ENCODE peak calls at places on chromosomes 11 and 22, in seven cellular contexts. W is WTC11, H is stomach, C is A549, J is suprapubic skin, S is endothelial cell, L is lower leg skin. Y is an unnamed sample.

GRCh38 chr22:29710922-29711593 is 8.7 kb upstream of the CABP7 start:
- DNase-seq in W (no peak), H (peak; percentile 33), C (no peak), J (no peak), S (no peak), L (no peak), Y (no peak)

GRCh38 chr22:40238425-40239344 is 61.0 kb downstream of the TNRC6B start:
- DNase-seq in W (no peak), H (peak; percentile 33), C (peak; percentile 49), J (no peak), S (no peak), L (no peak), Y (no peak)

GRCh38 chr22:24801906-24802504 is 4.0 kb upstream of the SGSM1 start:
- DNase-seq in W (no peak), H (no peak), C (no peak), J (no peak), S (no peak), L (no peak), Y (no peak)

GRCh38 chr11:34549271-34549670 is 35.7 kb upstream of the ELF5 start:
- DNase-seq in W (no peak), H (no peak), C (no peak), J (no peak), S (no peak), L (peak; percentile 69), Y (no peak)

GRCh38 chr11:67463186-67463585 is 5.9 kb downstream of the TMEM134 start:
- DNase-seq in W (no peak), H (no peak), C (no peak), J (no peak), S (no peak), L (no peak), Y (no peak)

GRCh38 chr11:3104961-3105790 is 48.0 kb upstream of the CARS1 start:
- DNase-seq in W (peak; percentile 5), H (peak; percentile 14), C (no peak), J (peak; percentile 72), S (no peak), L (peak; percentile 81), Y (peak; percentile 64)

GRCh38 chr22:28838971-28839370 is 38.6 kb upstream of the XBP1 start:
- DNase-seq in W (no peak), H (no peak), C (no peak), J (no peak), S (no peak), L (no peak), Y (no peak)

GRCh38 chr11:17013548-17014320 is 480 bp downstream of the PLEKHA7 start:
- DNase-seq in W (peak; percentile 59), H (peak; percentile 62), C (peak; percentile 47), J (peak; percentile 80), S (peak; percentile 33), L (peak; percentile 85), Y (peak; percentile 73)

GRCh38 chr11:13166036-13166435 is 111.6 kb upstream of the BMAL1 start:
- DNase-seq in W (no peak), H (no peak), C (no peak), J (no peak), S (no peak), L (no peak), Y (no peak)

GRCh38 chr22:37545703-37546435 is 14.4 kb upstream of the CDC42EP1 start:
- DNase-seq in W (peak; percentile 92), H (peak; percentile 95), C (peak; percentile 79), J (peak; percentile 95), S (peak; percentile 90), L (peak; percentile 98), Y (no peak)

GRCh38 chr11:119222308-119222707 is 16.2 kb downstream of the CBL start:
- DNase-seq in W (no peak), H (no peak), C (no peak), J (no peak), S (no peak), L (no peak), Y (no peak)

GRCh38 chr11:41222236-41222635 is 237.2 kb downstream of the LRRC4C start:
- DNase-seq in W (no peak), H (no peak), C (no peak), J (no peak), S (no peak), L (no peak), Y (no peak)

GRCh38 chr11:78023426-78023825 is 350 bp upstream of the KCTD14 start:
- DNase-seq in W (no peak), H (no peak), C (no peak), J (no peak), S (no peak), L (no peak), Y (no peak)

GRCh38 chr11:45339754-45340519 is 53.8 kb upstream of the SYT13 start:
- DNase-seq in W (peak; percentile 98), H (peak; percentile 95), C (peak; percentile 95), J (peak; percentile 96), S (peak; percentile 98), L (peak; percentile 98), Y (peak; percentile 96)

GRCh38 chr22:46812034-46812605 is 49.7 kb downstream of the TBC1D22A start:
- DNase-seq in W (no peak), H (peak; percentile 21), C (no peak), J (no peak), S (no peak), L (peak; percentile 49), Y (peak; percentile 43)

GRCh38 chr11:9123595-9124304 is 32.4 kb upstream of the SCUBE2 start:
- DNase-seq in W (no peak), H (no peak), C (no peak), J (no peak), S (no peak), L (no peak), Y (no peak)

GRCh38 chr11:98561877-98562395 is 458.8 kb upstream of the CNTN5 start:
- DNase-seq in W (no peak), H (no peak), C (no peak), J (no peak), S (no peak), L (no peak), Y (no peak)

GRCh38 chr11:112961751-112962747 is 829 bp downstream of the NCAM1 start:
- DNase-seq in W (peak; percentile 31), H (no peak), C (no peak), J (peak; percentile 77), S (peak; percentile 48), L (no peak), Y (peak; percentile 71)

GRCh38 chr11:71372693-71373657 is 75.2 kb downstream of the DHCR7 start:
- DNase-seq in W (no peak), H (no peak), C (peak; percentile 30), J (no peak), S (no peak), L (no peak), Y (no peak)

GRCh38 chr11:15901046-15901445 is 455.3 kb downstream of the SOX6 start:
- DNase-seq in W (no peak), H (no peak), C (no peak), J (no peak), S (no peak), L (no peak), Y (no peak)

GRCh38 chr22:38824587-38824986 is 19.2 kb downstream of the NPTXR start:
- DNase-seq in W (peak; percentile 89), H (peak; percentile 44), C (peak; percentile 31), J (no peak), S (peak; percentile 91), L (no peak), Y (no peak)
- TF ChIP-seq CTCF in W (no peak), H (no peak), C (no peak), J (peak; percentile 27), S (peak; percentile 23), L (no peak), Y (peak; percentile 73)

DNA sequence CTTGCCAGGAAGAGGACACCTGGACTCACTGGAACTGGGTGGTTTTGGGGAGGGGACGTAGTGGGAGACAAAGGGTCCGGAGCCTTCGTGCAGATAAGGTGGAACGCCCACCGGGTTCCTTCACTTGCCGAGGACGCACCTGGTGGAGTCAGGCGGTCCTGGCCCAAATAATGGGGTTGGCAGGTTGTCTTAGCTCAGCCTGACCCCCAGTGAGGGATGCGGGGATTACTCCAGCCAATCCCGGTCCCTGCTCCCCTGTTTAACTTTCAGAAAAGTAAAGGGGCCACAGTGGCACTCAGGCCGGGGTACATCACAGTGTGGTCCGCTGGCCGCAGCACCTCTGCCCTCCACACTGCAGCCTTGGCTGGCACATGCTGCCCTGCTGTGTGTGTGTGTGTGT is 18.0 kb downstream of the A4GALT start:
- DNase-seq in W (no peak), H (no peak), C (no peak), J (no peak), S (no peak), L (no peak), Y (no peak)
- TF ChIP-seq CTCF in W (no peak), H (no peak), C (no peak), J (no peak), S (no peak), L (no peak), Y (no peak)

GRCh38 chr11:111514216-111515031 is at the start of gene HOATZ:
- DNase-seq in W (peak; percentile 75), H (no peak), C (no peak), J (no peak), S (peak; percentile 36), L (no peak), Y (peak; percentile 69)
- TF ChIP-seq CTCF in W (no peak), H (no peak), C (no peak), J (no peak), S (no peak), L (no peak), Y (peak; percentile 63)

DNA sequence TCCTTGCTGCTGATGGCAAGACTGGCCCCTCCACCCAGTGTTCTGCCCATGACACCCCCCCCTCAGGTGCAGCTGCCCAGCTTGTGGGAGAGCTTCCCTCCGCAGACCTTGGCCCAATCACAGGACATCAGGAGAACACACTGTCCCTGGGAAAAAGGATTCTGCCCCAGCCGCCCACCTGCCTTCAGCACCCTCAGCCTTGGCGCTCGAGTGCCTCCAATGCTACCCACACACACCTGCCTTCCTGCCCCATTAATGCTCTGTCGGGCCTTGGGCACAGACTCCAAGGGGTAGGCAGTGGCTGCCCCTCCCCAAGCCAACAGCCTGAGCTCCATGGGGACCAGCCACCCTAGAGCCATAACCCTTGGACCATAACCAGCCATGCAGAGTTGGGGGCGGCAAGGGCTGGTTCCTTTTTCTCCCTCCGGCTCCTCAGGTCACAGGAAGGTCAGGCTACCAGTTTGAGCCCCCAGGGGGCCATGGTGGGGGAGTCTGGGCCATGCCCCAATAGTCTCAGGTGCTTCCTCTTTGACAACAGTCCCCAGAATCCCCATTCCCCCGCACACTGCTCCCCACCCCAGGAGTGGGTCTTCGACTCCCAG is 1.3 kb upstream of the ZNF70 start:
- DNase-seq in W (no peak), H (no peak), C (no peak), J (no peak), S (no peak), L (no peak), Y (no peak)
- TF ChIP-seq CTCF in W (no peak), H (no peak), C (no peak), J (no peak), S (no peak), L (no peak), Y (no peak)

DNA sequence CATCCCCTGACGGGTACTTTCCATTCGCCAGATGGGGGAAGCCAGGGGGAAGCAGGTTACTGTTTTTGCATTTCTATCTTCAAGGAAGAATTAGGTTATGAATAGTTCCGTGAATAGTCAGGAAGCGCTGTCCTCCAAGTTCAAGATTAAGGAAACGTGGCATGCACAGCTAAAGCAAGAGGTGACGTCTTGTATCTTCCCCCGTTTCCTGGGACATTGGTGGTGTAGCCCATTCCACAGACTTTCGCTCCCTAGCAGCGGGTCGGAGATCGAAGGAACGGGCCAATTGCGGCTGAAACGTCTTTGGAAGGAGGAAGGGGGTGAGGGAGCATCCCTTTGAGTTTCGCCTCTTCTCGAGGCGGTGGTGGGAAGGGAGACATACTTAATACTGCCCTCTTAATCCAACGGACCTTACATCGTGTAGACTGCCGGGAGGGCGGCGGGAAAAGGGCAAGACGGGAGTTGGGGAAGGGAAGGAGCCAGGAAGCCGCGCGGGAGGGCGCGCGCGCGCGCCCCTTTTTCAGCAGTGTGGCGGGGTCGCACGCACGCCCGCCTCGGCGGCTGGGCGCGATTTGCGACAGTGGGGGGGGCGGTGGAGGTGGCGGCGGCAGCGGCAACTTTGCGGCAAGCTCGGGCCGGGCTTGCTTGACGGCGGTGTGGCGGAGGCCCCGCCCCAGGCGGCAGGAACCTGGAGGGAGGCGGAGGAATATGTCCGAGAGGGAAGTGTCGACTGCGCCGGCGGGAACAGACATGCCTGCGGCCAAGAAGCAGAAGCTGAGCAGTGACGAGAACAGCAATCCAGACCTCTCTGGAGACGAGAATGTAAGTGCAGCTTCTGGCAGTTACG is at the start of gene EED:
- DNase-seq in W (peak; percentile 97), H (peak; percentile 94), C (peak; percentile 87), J (peak; percentile 97), S (peak; percentile 97), L (peak; percentile 99), Y (peak; percentile 97)
- TF ChIP-seq CTCF in W (no peak), H (no peak), C (no peak), J (no peak), S (no peak), L (no peak), Y (no peak)